ENCODE peak calls at places on chromosomes 12 and 14, in six cellular contexts. One of them, this sample, is unnamed.

GRCh38 chr14:68473794-68474193 is 319.1 kb downstream of the ZFP36L1 start:
- DNase-seq in NCI-H146: no peak
- DNase-seq in psoas muscle: no peak
- DNase-seq in mesendoderm: no peak
- DNase-seq in vagina: no peak
- DNase-seq in amygdala: no peak
- DNase-seq in this sample: no peak

GRCh38 chr12:123808167-123808566 is 46.1 kb downstream of the DNAH10 start:
- DNase-seq in NCI-H146: peak; percentile 9
- DNase-seq in psoas muscle: no peak
- DNase-seq in mesendoderm: peak; percentile 25
- DNase-seq in vagina: no peak
- DNase-seq in amygdala: no peak
- DNase-seq in this sample: no peak

GRCh38 chr12:131832393-131833231 is 4.4 kb downstream of the MMP17 start:
- DNase-seq in NCI-H146: peak; percentile 80
- DNase-seq in psoas muscle: peak; percentile 85
- DNase-seq in mesendoderm: no peak
- DNase-seq in vagina: no peak
- DNase-seq in amygdala: no peak
- DNase-seq in this sample: peak; percentile 51

GRCh38 chr12:90067791-90068190 is 359.2 kb upstream of the ATP2B1 start:
- DNase-seq in NCI-H146: no peak
- DNase-seq in psoas muscle: no peak
- DNase-seq in mesendoderm: no peak
- DNase-seq in vagina: no peak
- DNase-seq in amygdala: no peak
- DNase-seq in this sample: no peak

GRCh38 chr12:131371580-131372475 is 339.1 kb upstream of the SFSWAP start:
- DNase-seq in NCI-H146: no peak
- DNase-seq in psoas muscle: no peak
- DNase-seq in mesendoderm: no peak
- DNase-seq in vagina: no peak
- DNase-seq in amygdala: no peak
- DNase-seq in this sample: no peak

GRCh38 chr14:100416921-100417451 is 93.8 kb downstream of the SLC25A47 start:
- DNase-seq in NCI-H146: no peak
- DNase-seq in psoas muscle: no peak
- DNase-seq in mesendoderm: peak; percentile 41
- DNase-seq in vagina: no peak
- DNase-seq in amygdala: no peak
- DNase-seq in this sample: no peak

GRCh38 chr14:76236172-76237130 is 84.7 kb downstream of the GPATCH2L start:
- DNase-seq in NCI-H146: no peak
- DNase-seq in psoas muscle: no peak
- DNase-seq in mesendoderm: no peak
- DNase-seq in vagina: no peak
- DNase-seq in amygdala: no peak
- DNase-seq in this sample: no peak

GRCh38 chr14:61179061-61179675 is 102.0 kb downstream of the TMEM30B start:
- DNase-seq in NCI-H146: no peak
- DNase-seq in psoas muscle: no peak
- DNase-seq in mesendoderm: peak; percentile 23
- DNase-seq in vagina: no peak
- DNase-seq in amygdala: no peak
- DNase-seq in this sample: no peak

GRCh38 chr12:115190191-115190590 is 506.2 kb upstream of the TBX3 start:
- DNase-seq in NCI-H146: no peak
- DNase-seq in psoas muscle: no peak
- DNase-seq in mesendoderm: no peak
- DNase-seq in vagina: no peak
- DNase-seq in amygdala: no peak
- DNase-seq in this sample: no peak

GRCh38 chr12:52300796-52301691 is 9.7 kb upstream of the KRT81 start:
- DNase-seq in NCI-H146: no peak
- DNase-seq in psoas muscle: no peak
- DNase-seq in mesendoderm: peak; percentile 45
- DNase-seq in vagina: no peak
- DNase-seq in amygdala: no peak
- DNase-seq in this sample: no peak

GRCh38 chr12:117280019-117280680 is 81.3 kb downstream of the NOS1 start:
- DNase-seq in NCI-H146: no peak
- DNase-seq in psoas muscle: no peak
- DNase-seq in mesendoderm: no peak
- DNase-seq in vagina: no peak
- DNase-seq in amygdala: no peak
- DNase-seq in this sample: no peak

GRCh38 chr12:57864382-57864781 is 17.9 kb upstream of the CTDSP2 start:
- DNase-seq in NCI-H146: peak; percentile 78
- DNase-seq in psoas muscle: no peak
- DNase-seq in mesendoderm: peak; percentile 70
- DNase-seq in vagina: no peak
- DNase-seq in amygdala: no peak
- DNase-seq in this sample: no peak

GRCh38 chr12:95224202-95225170 is 6.9 kb downstream of the VEZT start:
- DNase-seq in NCI-H146: no peak
- DNase-seq in psoas muscle: no peak
- DNase-seq in mesendoderm: no peak
- DNase-seq in vagina: no peak
- DNase-seq in amygdala: no peak
- DNase-seq in this sample: no peak

GRCh38 chr12:77943466-77943865 is 112.8 kb downstream of the NAV3 start:
- DNase-seq in NCI-H146: no peak
- DNase-seq in psoas muscle: no peak
- DNase-seq in mesendoderm: peak; percentile 24
- DNase-seq in vagina: no peak
- DNase-seq in amygdala: no peak
- DNase-seq in this sample: no peak

GRCh38 chr12:92898755-92899154 is 30.3 kb downstream of the EEA1 start:
- DNase-seq in NCI-H146: no peak
- DNase-seq in psoas muscle: no peak
- DNase-seq in mesendoderm: no peak
- DNase-seq in vagina: no peak
- DNase-seq in amygdala: no peak
- DNase-seq in this sample: no peak

This sample was measured in left ventricle myocardium inferior.